ENCODE peak calls at places on chromosomes 7 and 10, in four cellular contexts. E is CD4-positive, CD25-positive, alpha-beta regulatory T cell; Y is aorta; T is HCT116. O is an unnamed sample.

GRCh38 chr10:50538473-50539398 is 85.0 kb downstream of the SGMS1 start:
- DNase-seq in Y (no peak), T (peak), E (no peak), O (peak)

GRCh38 chr7:46626261-46627037 is 705.4 kb upstream of the IGFBP3 start:
- DNase-seq in Y (no peak), E (no peak), T (no peak), O (no peak)

GRCh38 chr7:151814400-151814914 is 62.5 kb downstream of the PRKAG2 start:
- DNase-seq in Y (no peak), T (no peak), E (no peak), O (no peak)

GRCh38 chr10:31321396-31321941 is 2.5 kb downstream of the ZEB1 start:
- DNase-seq in Y (no peak), E (peak), T (no peak), O (no peak)

GRCh38 chr10:44756235-44756634 is 154.9 kb upstream of the TMEM72 start:
- DNase-seq in Y (peak), E (no peak), T (no peak), O (no peak)

GRCh38 chr10:9069136-9069535 is 1014.6 kb downstream of the GATA3 start:
- DNase-seq in T (no peak), Y (no peak), E (no peak), O (no peak)

GRCh38 chr10:3054816-3055202 is 12.5 kb upstream of the PFKP start:
- DNase-seq in Y (no peak), E (no peak), T (no peak), O (no peak)

GRCh38 chr10:79585870-79586527 is 24.7 kb upstream of the SFTPA1 start:
- DNase-seq in T (no peak), Y (no peak), E (no peak), O (no peak)

GRCh38 chr7:143490719-143491306 is 13.1 kb downstream of the TAS2R41 start:
- DNase-seq in E (no peak), Y (no peak), T (no peak), O (peak)

GRCh38 chr7:158289231-158289630 is 298.4 kb downstream of the PTPRN2 start:
- DNase-seq in Y (no peak), T (no peak), E (no peak), O (no peak)

GRCh38 chr7:157010588-157011332 is at the start of gene MNX1:
- DNase-seq in E (peak), T (peak), Y (no peak), O (no peak)

GRCh38 chr7:55549457-55549856 is 22.8 kb downstream of the VOPP1 start:
- DNase-seq in Y (no peak), T (no peak), E (no peak), O (no peak)

GRCh38 chr7:1225462-1226154 is 7.1 kb upstream of the UNCX start:
- DNase-seq in T (no peak), E (no peak), Y (no peak), O (no peak)

GRCh38 chr10:110992011-110992800 is 72.8 kb downstream of the SHOC2 start:
- DNase-seq in T (no peak), Y (no peak), E (no peak), O (no peak)

GRCh38 chr7:17402628-17403278 is 104.3 kb downstream of the AHR start:
- DNase-seq in T (no peak), Y (no peak), E (no peak), O (no peak)

GRCh38 chr10:114286971-114287370 is 47.9 kb downstream of the VWA2 start:
- DNase-seq in E (no peak), Y (no peak), T (no peak), O (no peak)

GRCh38 chr7:117470777-117471176 is 9.0 kb upstream of the CFTR start:
- DNase-seq in T (no peak), Y (no peak), E (no peak), O (peak)

GRCh38 chr10:44382131-44382858 is 2.6 kb downstream of the CXCL12 start:
- DNase-seq in Y (peak), E (no peak), T (no peak), O (no peak)

GRCh38 chr10:15719062-15719898 is 442 bp downstream of the ITGA8 start:
- DNase-seq in T (no peak), Y (no peak), E (no peak), O (no peak)

DNA sequence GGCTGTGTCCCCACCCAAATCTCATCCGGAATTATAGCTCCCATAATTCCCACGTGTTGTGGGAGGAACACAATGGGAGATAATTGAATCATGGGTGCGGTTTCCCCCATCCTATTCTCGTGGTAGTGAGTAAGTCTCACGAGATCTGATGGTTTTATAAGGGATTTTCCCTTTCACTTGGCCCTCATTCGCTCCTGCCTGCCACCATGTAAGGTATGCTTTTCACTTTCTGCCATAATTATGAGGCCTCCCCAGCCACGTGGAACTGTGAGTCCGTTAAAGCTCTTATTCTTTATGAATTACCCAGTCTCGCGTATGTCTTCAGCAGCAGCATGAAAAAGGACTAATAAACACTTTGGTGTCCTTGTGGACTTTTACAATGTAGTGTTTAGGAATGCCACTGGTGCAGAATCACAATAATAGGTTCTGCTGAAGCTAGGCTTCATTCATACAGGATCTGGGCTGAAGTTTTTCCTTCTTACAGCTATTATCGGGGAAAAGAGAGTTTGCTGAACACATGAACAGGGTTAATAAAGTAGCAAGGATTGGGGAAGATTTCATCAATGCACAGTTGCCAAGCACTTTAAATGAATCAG is 74.3 kb downstream of the CPED1 start:
- DNase-seq in Y (no peak), E (no peak), T (no peak), O (no peak)
- H3K27ac ChIP-seq in Y (no peak), E (no peak), T (no peak), O (no peak)

DNA sequence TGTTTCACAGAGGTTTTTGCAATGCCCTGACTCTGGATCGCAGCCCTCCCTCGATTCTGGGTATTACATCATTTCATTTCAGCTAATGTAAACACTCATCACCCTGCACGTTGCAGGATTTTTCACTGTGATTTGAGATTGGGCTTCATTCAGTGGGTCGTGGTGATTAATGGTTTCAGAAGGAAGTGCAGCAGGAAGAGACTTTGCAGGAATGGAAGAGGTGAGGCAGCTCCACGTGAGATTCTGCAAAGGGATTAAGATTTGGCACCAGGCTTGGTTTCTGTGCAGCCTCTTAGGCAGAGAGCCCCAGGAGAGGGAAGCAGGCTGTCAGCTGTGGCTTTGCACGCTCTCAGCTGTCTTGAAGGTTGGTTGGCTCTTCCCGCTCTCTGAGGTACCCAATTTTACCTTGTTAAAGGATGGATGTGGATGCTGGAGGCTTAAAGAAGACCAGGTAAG is 95.2 kb downstream of the PLCE1 start:
- DNase-seq in Y (no peak), T (no peak), E (no peak), O (no peak)
- H3K4me3 ChIP-seq in Y (peak), T (no peak), E (no peak), O (no peak)

GRCh38 chr7:74454059-74454947 is 597 bp downstream of the GTF2IRD1 start:
- DNase-seq in E (no peak), Y (no peak), T (no peak), O (no peak)
- H3K27ac ChIP-seq in E (no peak), Y (no peak), T (peak), O (peak)

DNA sequence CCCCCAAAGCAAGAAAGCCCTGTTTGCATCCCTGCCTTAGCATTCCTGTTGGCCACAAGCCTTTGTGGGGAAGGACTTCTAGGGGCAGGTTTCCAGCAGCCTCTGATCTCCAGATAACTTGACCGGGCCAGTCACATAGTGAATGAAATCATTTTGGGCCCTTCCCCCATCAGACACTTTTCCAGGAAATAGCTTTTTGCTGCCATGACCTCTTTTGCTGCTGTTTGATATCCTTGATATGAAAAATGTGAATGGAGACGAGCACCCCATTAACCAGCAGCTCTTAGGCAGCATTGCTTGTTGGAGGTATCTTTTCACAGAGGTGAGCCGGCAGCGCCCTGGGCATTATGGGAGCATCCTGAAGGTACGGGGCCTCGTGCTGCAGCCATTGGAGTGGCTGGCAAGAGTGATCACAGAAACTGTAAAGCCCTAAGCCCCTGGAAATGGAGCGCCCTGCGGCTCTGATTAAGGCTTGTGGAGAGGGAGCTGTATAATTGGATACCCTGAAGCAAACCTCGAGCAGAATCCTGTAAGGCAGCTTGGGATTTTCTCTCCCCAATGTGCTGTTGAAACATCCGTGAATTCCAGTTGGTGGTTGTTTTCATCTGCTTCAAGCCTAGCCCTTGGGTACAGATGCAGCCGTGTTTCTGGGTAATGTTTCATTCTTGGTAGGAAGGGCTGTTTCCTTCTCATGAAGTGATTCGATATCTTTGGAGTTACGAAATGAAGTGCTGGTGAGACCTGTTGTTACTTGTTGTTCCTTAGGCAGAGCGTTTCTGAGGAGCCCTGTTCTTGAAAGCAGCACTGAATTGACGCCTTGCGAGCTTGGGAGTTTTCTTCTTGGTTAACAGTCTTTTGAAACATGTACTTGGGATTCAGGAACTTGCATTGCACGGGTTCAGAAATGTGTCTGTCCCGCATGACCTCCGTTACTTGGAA is 179.0 kb downstream of the PTEN start:
- DNase-seq in E (no peak), T (no peak), Y (peak), O (peak)
- H3K4me3 ChIP-seq in E (no peak), T (no peak), Y (no peak), O (no peak)

GRCh38 chr7:101998904-101999236 is 181.4 kb downstream of the CUX1 start:
- DNase-seq in T (no peak), Y (no peak), E (no peak), O (no peak)

GRCh38 chr7:102000123-102000522 is 182.7 kb downstream of the CUX1 start:
- DNase-seq in T (no peak), Y (no peak), E (no peak), O (no peak)

GRCh38 chr7:101996876-101997275 is 179.4 kb downstream of the CUX1 start:
- DNase-seq in Y (no peak), E (no peak), T (no peak), O (no peak)

GRCh38 chr7:101998029-101998903 is 180.8 kb downstream of the CUX1 start:
- DNase-seq in E (no peak), Y (no peak), T (no peak), O (no peak)

GRCh38 chr7:101999420-101999819 is 182.0 kb downstream of the CUX1 start:
- DNase-seq in Y (no peak), T (no peak), E (no peak), O (no peak)
- H3K27ac ChIP-seq in Y (no peak), T (no peak), E (no peak), O (no peak)

GRCh38 chr10:28722065-28722803 is 44.9 kb downstream of the BAMBI start:
- DNase-seq in Y (peak), T (no peak), E (no peak), O (peak)
- H3K4me3 ChIP-seq in Y (peak), T (no peak), E (no peak), O (peak)

GRCh38 chr7:73892003-73892975 is 31.3 kb downstream of the TMEM270 start:
- DNase-seq in E (no peak), T (no peak), Y (no peak), O (no peak)
- H3K27ac ChIP-seq in E (no peak), T (no peak), Y (peak), O (peak)

O was measured in right cardiac atrium.